ENCODE peak calls at places on chromosomes 12 and 14, in five cellular contexts. D is body of pancreas, W is dorsolateral prefrontal cortex, I is AG09309, J is HepG2. Z is an unnamed sample.

GRCh38 chr14:101734241-101734847 is 27.2 kb upstream of the PPP2R5C start:
- DNase-seq in D (no peak), W (no peak), I (no peak), J (no peak), Z (no peak)

GRCh38 chr14:72049462-72049861 is 117.2 kb downstream of the RGS6 start:
- DNase-seq in D (no peak), W (no peak), I (no peak), J (no peak), Z (no peak)

GRCh38 chr14:93086441-93087055 is 29.2 kb downstream of the ITPK1 start:
- DNase-seq in D (no peak), W (no peak), I (no peak), J (no peak), Z (no peak)

GRCh38 chr12:6957741-6958608 is 6.8 kb downstream of the PTPN6 start:
- DNase-seq in D (no peak), W (peak), I (no peak), J (no peak), Z (no peak)

GRCh38 chr14:77574446-77575125 is 41.9 kb downstream of the SPTLC2 start:
- DNase-seq in D (no peak), W (no peak), I (no peak), J (no peak), Z (no peak)

GRCh38 chr14:25828562-25828961 is 769.3 kb downstream of the NOVA1 start:
- DNase-seq in D (no peak), W (no peak), I (no peak), J (no peak), Z (no peak)

GRCh38 chr12:2417761-2418160 is 365.0 kb downstream of the CACNA1C start:
- DNase-seq in D (no peak), W (no peak), I (no peak), J (no peak), Z (peak)

GRCh38 chr12:4145990-4146859 is 127.3 kb upstream of the CCND2 start:
- DNase-seq in D (no peak), W (no peak), I (no peak), J (no peak), Z (no peak)

GRCh38 chr14:102980409-102980810 is 57.9 kb downstream of the AMN start:
- DNase-seq in D (no peak), W (no peak), I (peak), J (no peak), Z (no peak)

GRCh38 chr12:130281157-130281799 is 56.4 kb upstream of the PIWIL1 start:
- DNase-seq in D (peak), W (no peak), I (no peak), J (no peak), Z (peak)

GRCh38 chr12:41437578-41437977 is 249.5 kb downstream of the PDZRN4 start:
- DNase-seq in D (no peak), W (no peak), I (no peak), J (no peak), Z (no peak)

GRCh38 chr14:36604757-36605505 is 22.5 kb upstream of the NKX2-8 start:
- DNase-seq in D (peak), W (no peak), I (peak), J (peak), Z (peak)

GRCh38 chr14:92930737-92931602 is 8.0 kb downstream of the CHGA start:
- DNase-seq in D (no peak), W (no peak), I (peak), J (no peak), Z (no peak)

GRCh38 chr12:58819945-58820344 is 100.4 kb downstream of the LRIG3 start:
- DNase-seq in D (no peak), W (no peak), I (no peak), J (no peak), Z (no peak)

GRCh38 chr12:4107436-4107878 is 166.1 kb upstream of the CCND2 start:
- DNase-seq in D (peak), W (no peak), I (no peak), J (peak), Z (peak)

GRCh38 chr12:114671664-114672476 is 12.1 kb downstream of the TBX3 start:
- DNase-seq in D (peak), W (no peak), I (no peak), J (no peak), Z (peak)
- H3K4me3 ChIP-seq in D (no peak), W (peak), I (peak), J (no peak), Z (peak)

DNA sequence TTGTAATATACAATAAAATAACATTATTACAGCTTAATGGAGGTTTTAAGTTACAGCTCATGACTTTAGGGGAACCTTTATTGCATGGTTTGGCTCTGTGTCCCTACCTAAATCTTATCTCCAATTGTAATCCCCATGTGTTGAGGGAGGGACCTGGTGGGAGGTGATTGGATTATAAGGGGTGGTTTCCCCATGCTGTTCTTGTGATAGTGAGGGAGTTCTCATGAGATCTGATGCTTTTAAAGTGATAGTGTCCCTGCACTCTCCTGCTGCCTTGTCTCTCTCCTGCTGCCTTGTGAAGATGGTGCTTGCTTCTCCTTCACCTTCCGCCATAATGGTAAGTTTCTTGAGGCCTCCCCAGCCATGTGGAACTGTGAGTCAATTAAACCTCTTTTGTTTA is 132.1 kb upstream of the SYT1 start:
- DNase-seq in D (no peak), W (no peak), I (no peak), J (no peak), Z (no peak)
- H3K4me3 ChIP-seq in D (no peak), W (no peak), I (no peak), J (no peak), Z (no peak)

GRCh38 chr12:21815306-21816062 is 41.0 kb upstream of the KCNJ8 start:
- DNase-seq in D (no peak), W (no peak), I (no peak), J (no peak), Z (no peak)

GRCh38 chr12:21814814-21815213 is 40.3 kb upstream of the KCNJ8 start:
- DNase-seq in D (no peak), W (no peak), I (no peak), J (no peak), Z (no peak)

GRCh38 chr12:21819236-21819635 is 44.7 kb upstream of the KCNJ8 start:
- DNase-seq in D (no peak), W (no peak), I (no peak), J (peak), Z (peak)

GRCh38 chr12:21819678-21820077 is 45.2 kb upstream of the KCNJ8 start:
- DNase-seq in D (no peak), W (no peak), I (no peak), J (no peak), Z (no peak)

GRCh38 chr12:21818627-21819026 is 44.1 kb upstream of the KCNJ8 start:
- DNase-seq in D (no peak), W (no peak), I (peak), J (no peak), Z (no peak)
- H3K4me3 ChIP-seq in D (no peak), W (no peak), I (no peak), J (no peak), Z (no peak)

GRCh38 chr12:27009926-27010325 is 4.3 kb downstream of the TM7SF3 start:
- DNase-seq in D (no peak), W (no peak), I (no peak), J (no peak), Z (no peak)

GRCh38 chr12:27014085-27014858 is at the start of gene TM7SF3:
- DNase-seq in D (peak), W (peak), I (peak), J (peak), Z (peak)

GRCh38 chr12:27012982-27013255 is 1.3 kb downstream of the TM7SF3 start:
- DNase-seq in D (no peak), W (no peak), I (no peak), J (no peak), Z (no peak)

GRCh38 chr12:27013606-27014084 is 539 bp downstream of the TM7SF3 start:
- DNase-seq in D (peak), W (no peak), I (no peak), J (no peak), Z (peak)

GRCh38 chr12:27012239-27012981 is 1.8 kb downstream of the TM7SF3 start:
- DNase-seq in D (peak), W (no peak), I (no peak), J (peak), Z (no peak)
- H3K4me3 ChIP-seq in D (no peak), W (peak), I (no peak), J (peak), Z (peak)

GRCh38 chr12:124088232-124088907 is 115.4 kb downstream of the ZNF664 start:
- DNase-seq in D (no peak), W (no peak), I (no peak), J (no peak), Z (no peak)

GRCh38 chr12:124093297-124093696 is 120.3 kb downstream of the ZNF664 start:
- DNase-seq in D (no peak), W (no peak), I (no peak), J (no peak), Z (no peak)

GRCh38 chr12:124094188-124094587 is 121.2 kb downstream of the ZNF664 start:
- DNase-seq in D (no peak), W (no peak), I (no peak), J (no peak), Z (no peak)

GRCh38 chr12:124094733-124095132 is 121.7 kb downstream of the ZNF664 start:
- DNase-seq in D (no peak), W (no peak), I (no peak), J (no peak), Z (no peak)

GRCh38 chr12:124091835-124092234 is 118.8 kb downstream of the ZNF664 start:
- DNase-seq in D (no peak), W (no peak), I (no peak), J (no peak), Z (no peak)
- H3K4me3 ChIP-seq in D (no peak), W (no peak), I (no peak), J (no peak), Z (no peak)

GRCh38 chr14:39173198-39173597 is 1.9 kb upstream of the PNN start:
- DNase-seq in D (no peak), W (no peak), I (no peak), J (no peak), Z (no peak)

GRCh38 chr14:39169541-39169900 is 612 bp downstream of the TRAPPC6B start:
- DNase-seq in D (peak), W (no peak), I (no peak), J (no peak), Z (no peak)

GRCh38 chr14:39168591-39168990 is 1.5 kb downstream of the TRAPPC6B start:
- DNase-seq in D (no peak), W (no peak), I (no peak), J (no peak), Z (no peak)
- H3K4me3 ChIP-seq in D (no peak), W (peak), I (peak), J (peak), Z (peak)

GRCh38 chr14:56733396-56733795 is 76.9 kb downstream of the OTX2 start:
- DNase-seq in D (no peak), W (no peak), I (no peak), J (no peak), Z (peak)
- H3K4me3 ChIP-seq in D (no peak), W (no peak), I (no peak), J (no peak), Z (peak)

Z was measured in GM23338.